ENCODE peak calls at places on chromosome 2, in four cellular contexts. Q is NCI-H2029; H is CD8-positive, alpha-beta memory T cell; U is natural killer cell treated with Interleukin-12 subunit alpha and Interleukin-12 subunit beta and Interleukin-15 and Interleukin-18, amount 100 ng/mL, for 72 hours. F is an unnamed sample.

GRCh38 chr2:35228584-35228983 is 1127.0 kb upstream of the CRIM1 start:
- DNase-seq in H (no peak), Q (no peak), U (no peak), F (no peak)

GRCh38 chr2:146037334-146037870 is 1517.5 kb upstream of the ZEB2 start:
- DNase-seq in H (no peak), Q (no peak), U (no peak), F (no peak)

GRCh38 chr2:48065096-48065495 is 158.8 kb upstream of the FBXO11 start:
- DNase-seq in H (no peak), Q (no peak), U (no peak), F (no peak)

GRCh38 chr2:123502926-123503325 is 522.2 kb upstream of the CNTNAP5 start:
- DNase-seq in Q (no peak), U (no peak), H (no peak), F (peak; percentile 70)

GRCh38 chr2:54722641-54723299 is 692 bp upstream of the EML6 start:
- DNase-seq in H (no peak), Q (no peak), U (no peak), F (peak; percentile 85)

GRCh38 chr2:9380702-9381628 is 42.4 kb downstream of the ITGB1BP1 start:
- DNase-seq in Q (no peak), H (no peak), U (no peak), F (peak; percentile 94)

GRCh38 chr2:181104512-181105121 is 124.2 kb downstream of the UBE2E3 start:
- DNase-seq in U (no peak), Q (peak; percentile 43), H (no peak), F (peak; percentile 70)

GRCh38 chr2:141021109-141021508 is 1109.7 kb downstream of the LRP1B start:
- DNase-seq in U (no peak), H (no peak), Q (no peak), F (peak; percentile 79)

GRCh38 chr2:51003345-51004192 is 28.4 kb downstream of the NRXN1 start:
- DNase-seq in U (no peak), H (no peak), Q (no peak), F (peak; percentile 8)

GRCh38 chr2:166134252-166135151 is 6.7 kb upstream of the SCN1A start:
- DNase-seq in Q (no peak), U (no peak), H (no peak), F (no peak)

GRCh38 chr2:216743781-216744180 is 48.4 kb upstream of the IGFBP5 start:
- DNase-seq in U (no peak), H (no peak), Q (no peak), F (peak; percentile 83)

GRCh38 chr2:196853301-196854087 is 44.3 kb upstream of the C2orf66 start:
- DNase-seq in U (no peak), Q (no peak), H (no peak), F (peak; percentile 2)

GRCh38 chr2:26521054-26521912 is 43.4 kb upstream of the OTOF start:
- DNase-seq in H (no peak), Q (no peak), U (peak; percentile 10), F (peak; percentile 11)

GRCh38 chr2:151946856-151947523 is 118.8 kb upstream of the ARL5A start:
- DNase-seq in U (no peak), H (no peak), Q (peak; percentile 13), F (peak; percentile 32)

GRCh38 chr2:241020629-241021190 is 22.3 kb downstream of the SNED1 start:
- DNase-seq in Q (no peak), U (no peak), H (no peak), F (no peak)

GRCh38 chr2:108184421-108184820 is 55.3 kb upstream of the SULT1C3 start:
- DNase-seq in U (no peak), H (no peak), Q (no peak), F (peak; percentile 28)

GRCh38 chr2:75292826-75293225 is 93.5 kb upstream of the TACR1 start:
- DNase-seq in U (no peak), H (no peak), Q (no peak), F (no peak)

GRCh38 chr2:179981085-179981484 is 26.0 kb downstream of the CWC22 start:
- DNase-seq in Q (peak; percentile 42), U (no peak), H (no peak), F (peak; percentile 60)

F was measured in mesenchymal stem cell.